ENCODE peak calls at places on chromosomes 4 and X, in five cellular contexts. One of them, this sample, is unnamed.

GRCh38 chrX:130393451-130394074 is 8.1 kb upstream of the GPR119 start:
- DNase-seq in fibroblast of lung: peak; percentile 27
- DNase-seq in coronary artery: no peak
- DNase-seq in omental fat pad: no peak
- DNase-seq in heart left ventricle: peak; percentile 27
- DNase-seq in this sample: peak; percentile 61

GRCh38 chrX:41558531-41558930 is 111.4 kb downstream of the NYX start:
- DNase-seq in fibroblast of lung: no peak
- DNase-seq in coronary artery: no peak
- DNase-seq in omental fat pad: no peak
- DNase-seq in heart left ventricle: no peak
- DNase-seq in this sample: no peak

GRCh38 chr4:26074672-26075071 is 160.7 kb downstream of the SMIM20 start:
- DNase-seq in fibroblast of lung: no peak
- DNase-seq in coronary artery: no peak
- DNase-seq in omental fat pad: no peak
- DNase-seq in heart left ventricle: peak; percentile 42
- DNase-seq in this sample: no peak

GRCh38 chr4:40576651-40577480 is 52.8 kb downstream of the RBM47 start:
- DNase-seq in fibroblast of lung: peak; percentile 96
- DNase-seq in coronary artery: peak; percentile 79
- DNase-seq in omental fat pad: peak; percentile 43
- DNase-seq in heart left ventricle: peak; percentile 83
- DNase-seq in this sample: peak; percentile 11

GRCh38 chr4:61805979-61806378 is 605.9 kb downstream of the ADGRL3 start:
- DNase-seq in fibroblast of lung: peak; percentile 15
- DNase-seq in coronary artery: no peak
- DNase-seq in omental fat pad: no peak
- DNase-seq in heart left ventricle: no peak
- DNase-seq in this sample: no peak

GRCh38 chrX:154056739-154057367 is 37.2 kb upstream of the IRAK1 start:
- DNase-seq in fibroblast of lung: no peak
- DNase-seq in coronary artery: no peak
- DNase-seq in omental fat pad: no peak
- DNase-seq in heart left ventricle: no peak
- DNase-seq in this sample: no peak

GRCh38 chr4:40307627-40308497 is 27.3 kb upstream of the CHRNA9 start:
- DNase-seq in fibroblast of lung: no peak
- DNase-seq in coronary artery: no peak
- DNase-seq in omental fat pad: no peak
- DNase-seq in heart left ventricle: peak; percentile 32
- DNase-seq in this sample: no peak

GRCh38 chrX:45765281-45765680 is 564.6 kb upstream of the DIPK2B start:
- DNase-seq in fibroblast of lung: no peak
- DNase-seq in coronary artery: no peak
- DNase-seq in omental fat pad: no peak
- DNase-seq in heart left ventricle: no peak
- DNase-seq in this sample: no peak

GRCh38 chr4:3419836-3420605 is 21.7 kb upstream of the HGFAC start:
- DNase-seq in fibroblast of lung: no peak
- DNase-seq in coronary artery: no peak
- DNase-seq in omental fat pad: no peak
- DNase-seq in heart left ventricle: no peak
- DNase-seq in this sample: no peak

GRCh38 chr4:6548201-6548881 is 26.6 kb upstream of the MAN2B2 start:
- DNase-seq in fibroblast of lung: peak; percentile 23
- DNase-seq in coronary artery: no peak
- DNase-seq in omental fat pad: no peak
- DNase-seq in heart left ventricle: peak; percentile 62
- DNase-seq in this sample: peak; percentile 61
- TF ChIP-seq CTCF in fibroblast of lung: peak; percentile 44
- TF ChIP-seq CTCF in coronary artery: no peak
- TF ChIP-seq CTCF in omental fat pad: no peak
- TF ChIP-seq CTCF in heart left ventricle: peak; percentile 45
- TF ChIP-seq CTCF in this sample: peak; percentile 45

GRCh38 chr4:73866236-73866635 is 3.0 kb upstream of the CXCL1 start:
- DNase-seq in fibroblast of lung: no peak
- DNase-seq in coronary artery: no peak
- DNase-seq in omental fat pad: no peak
- DNase-seq in heart left ventricle: no peak
- DNase-seq in this sample: no peak

GRCh38 chr4:73869130-73870055 is at the start of gene CXCL1:
- DNase-seq in fibroblast of lung: peak; percentile 33
- DNase-seq in coronary artery: peak; percentile 73
- DNase-seq in omental fat pad: no peak
- DNase-seq in heart left ventricle: peak; percentile 60
- DNase-seq in this sample: peak; percentile 62

GRCh38 chr4:73865697-73866096 is 3.5 kb upstream of the CXCL1 start:
- DNase-seq in fibroblast of lung: no peak
- DNase-seq in coronary artery: no peak
- DNase-seq in omental fat pad: no peak
- DNase-seq in heart left ventricle: no peak
- DNase-seq in this sample: no peak

GRCh38 chr4:73868206-73869129 is 725 bp upstream of the CXCL1 start:
- DNase-seq in fibroblast of lung: no peak
- DNase-seq in coronary artery: no peak
- DNase-seq in omental fat pad: no peak
- DNase-seq in heart left ventricle: no peak
- DNase-seq in this sample: no peak

DNA sequence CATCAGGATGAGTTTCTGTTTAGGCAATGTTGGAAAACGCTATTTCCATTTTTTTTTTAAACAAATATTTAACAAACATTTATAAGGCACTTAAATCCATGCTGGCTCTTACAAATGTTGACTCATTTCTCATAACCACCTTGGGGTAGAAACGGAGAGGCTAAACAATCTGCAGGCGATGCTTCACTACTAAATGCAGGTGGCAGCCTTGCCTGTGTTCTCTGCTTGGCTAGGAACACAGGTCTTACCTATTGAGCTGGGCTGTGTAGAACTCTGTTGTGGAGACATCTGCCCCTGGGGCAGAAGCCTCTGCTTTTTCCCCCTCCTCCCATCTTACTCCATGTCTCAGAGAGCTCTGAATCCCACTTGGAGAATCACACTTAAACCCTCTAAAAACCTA is 1.4 kb upstream of the CXCL1 start:
- DNase-seq in fibroblast of lung: peak; percentile 13
- DNase-seq in coronary artery: no peak
- DNase-seq in omental fat pad: no peak
- DNase-seq in heart left ventricle: no peak
- DNase-seq in this sample: no peak
- TF ChIP-seq CTCF in fibroblast of lung: no peak
- TF ChIP-seq CTCF in coronary artery: no peak
- TF ChIP-seq CTCF in omental fat pad: no peak
- TF ChIP-seq CTCF in heart left ventricle: no peak
- TF ChIP-seq CTCF in this sample: no peak

DNA sequence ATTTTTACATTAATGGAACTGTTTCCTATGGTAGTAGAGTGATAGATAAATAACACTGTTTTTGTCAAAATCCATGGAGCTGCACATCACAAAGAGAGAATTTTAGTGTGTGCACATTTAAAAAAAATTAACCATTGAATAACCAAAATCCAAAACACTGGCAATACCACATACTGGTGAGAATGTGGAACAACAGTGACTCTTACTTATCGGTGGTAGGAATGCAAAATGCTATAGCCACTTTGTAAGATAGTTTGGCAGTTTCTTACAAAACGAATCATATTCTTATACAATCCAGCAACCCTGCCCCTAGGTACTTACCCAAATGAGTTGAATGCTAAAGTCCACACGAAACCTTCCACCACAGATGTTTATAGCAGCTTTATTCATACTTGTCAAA is 229.6 kb upstream of the GPR101 start:
- DNase-seq in fibroblast of lung: no peak
- DNase-seq in coronary artery: no peak
- DNase-seq in omental fat pad: no peak
- DNase-seq in heart left ventricle: no peak
- DNase-seq in this sample: no peak
- TF ChIP-seq CTCF in fibroblast of lung: no peak
- TF ChIP-seq CTCF in coronary artery: no peak
- TF ChIP-seq CTCF in omental fat pad: no peak
- TF ChIP-seq CTCF in heart left ventricle: no peak
- TF ChIP-seq CTCF in this sample: no peak

DNA sequence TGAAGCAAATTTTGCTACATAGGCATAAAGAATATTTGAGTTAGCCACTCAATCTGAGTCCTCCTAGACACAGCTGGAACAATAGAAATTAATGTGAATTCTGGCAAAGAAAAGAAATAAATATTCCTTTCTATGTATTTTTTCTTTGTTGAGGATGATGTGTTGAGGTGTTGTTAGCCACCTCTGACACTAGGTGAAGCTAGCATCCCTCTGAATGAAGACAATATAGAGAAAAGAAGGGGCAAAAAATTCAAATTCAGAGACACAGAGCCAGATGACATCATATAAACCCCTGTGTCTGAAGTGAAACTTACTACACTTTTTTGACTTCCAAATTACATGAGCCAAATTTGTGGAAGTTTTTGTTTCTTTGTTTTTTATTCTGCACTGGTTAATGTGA is 34.6 kb upstream of the TMPRSS11D start:
- DNase-seq in fibroblast of lung: no peak
- DNase-seq in coronary artery: no peak
- DNase-seq in omental fat pad: no peak
- DNase-seq in heart left ventricle: no peak
- DNase-seq in this sample: no peak
- TF ChIP-seq CTCF in fibroblast of lung: no peak
- TF ChIP-seq CTCF in coronary artery: no peak
- TF ChIP-seq CTCF in omental fat pad: no peak
- TF ChIP-seq CTCF in heart left ventricle: no peak
- TF ChIP-seq CTCF in this sample: peak; percentile 26

GRCh38 chr4:177367336-177367735 is 57.7 kb downstream of the NEIL3 start:
- DNase-seq in fibroblast of lung: peak; percentile 72
- DNase-seq in coronary artery: no peak
- DNase-seq in omental fat pad: no peak
- DNase-seq in heart left ventricle: no peak
- DNase-seq in this sample: no peak
- TF ChIP-seq CTCF in fibroblast of lung: peak; percentile 18
- TF ChIP-seq CTCF in coronary artery: no peak
- TF ChIP-seq CTCF in omental fat pad: no peak
- TF ChIP-seq CTCF in heart left ventricle: no peak
- TF ChIP-seq CTCF in this sample: peak; percentile 18